ENCODE peak calls at places on chromosomes 11 and 22, in five cellular contexts. N is body of pancreas, F is sigmoid colon, M is HCT116, O is transverse colon. Z is an unnamed sample. For H3K4me1 and H3K27me3, the result is how much of the 10 kb centered on the place peaks cover.

GRCh38 chr11:101862410-101863233 is 52.2 kb upstream of the CEP126 start:
- DNase-seq in O (peak), F (no peak), M (peak), N (peak), Z (no peak)

GRCh38 chr11:62552465-62552782 is 5.8 kb upstream of the AHNAK start:
- DNase-seq in F (peak), N (no peak), O (no peak), M (no peak), Z (peak)

GRCh38 chr11:72974487-72975205 is 160.4 kb downstream of the ATG16L2 start:
- DNase-seq in O (no peak), F (no peak), N (no peak), M (no peak), Z (no peak)

GRCh38 chr11:126415669-126416420 is 60.4 kb downstream of the ST3GAL4 start:
- DNase-seq in M (no peak), F (peak), N (peak), O (peak), Z (peak)

GRCh38 chr11:134624166-134624920 is 212.3 kb upstream of the B3GAT1 start:
- DNase-seq in O (no peak), N (no peak), M (no peak), F (no peak), Z (no peak)

GRCh38 chr11:130431337-130431773 is 2.9 kb upstream of the ADAMTS8 start:
- DNase-seq in M (peak), F (peak), O (peak), N (peak), Z (peak)

GRCh38 chr22:39952347-39952746 is 7.8 kb upstream of the TMA7B start:
- DNase-seq in O (no peak), N (no peak), M (no peak), F (no peak), Z (no peak)

GRCh38 chr11:116278076-116278475 is 494.7 kb downstream of the BUD13 start:
- DNase-seq in F (no peak), O (no peak), M (no peak), N (no peak), Z (no peak)

GRCh38 chr22:29327089-29327764 is 11.7 kb upstream of the RASL10A start:
- DNase-seq in M (no peak), N (no peak), O (no peak), F (no peak), Z (no peak)

DNA sequence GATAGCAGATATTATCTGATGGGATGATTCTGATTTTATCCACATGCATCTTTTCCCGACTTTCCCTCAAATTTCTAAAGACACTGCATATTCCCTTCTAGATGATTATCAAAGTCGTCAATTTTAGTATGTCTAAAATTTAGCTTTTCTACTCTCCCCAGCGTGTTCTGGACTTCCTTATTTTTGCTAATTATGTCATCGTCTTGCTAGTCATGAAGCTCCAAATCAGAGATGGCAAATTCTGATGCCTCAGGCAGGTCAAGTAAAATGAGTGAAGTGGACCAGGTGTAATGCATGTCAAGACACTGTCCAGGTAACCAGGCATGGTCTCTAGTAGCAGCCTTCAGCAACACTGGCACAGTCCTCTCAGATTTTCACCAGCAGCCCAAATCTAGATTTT is 10.4 kb downstream of the HSD17B12 start:
- DNase-seq in M (no peak), N (no peak), O (no peak), F (no peak), Z (no peak)
- H3K4me1 ChIP-seq in M (under half), N (under half), O (under half), F (under half), Z (half or more)

GRCh38 chr11:20035701-20036601 is 124.3 kb downstream of the DBX1 start:
- DNase-seq in M (no peak), F (no peak), N (no peak), O (no peak), Z (no peak)
- TF ChIP-seq CTCF in M (no peak), F (no peak), N (no peak), O (no peak), Z (no peak)

GRCh38 chr11:114082767-114083181 is 23.3 kb downstream of the ZBTB16 start:
- DNase-seq in N (peak), M (no peak), F (peak), O (no peak), Z (peak)
- H3K27me3 ChIP-seq in N (under half), M (under half), F (under half), O (under half), Z (under half)

GRCh38 chr22:32410459-32410858 is 1.6 kb downstream of the RTCB start:
- DNase-seq in F (no peak), O (no peak), N (no peak), M (no peak), Z (no peak)

GRCh38 chr22:32409977-32410376 is 2.1 kb downstream of the RTCB start:
- DNase-seq in F (no peak), M (no peak), N (no peak), O (peak), Z (no peak)

GRCh38 chr22:32407936-32408335 is 4.1 kb downstream of the RTCB start:
- DNase-seq in F (no peak), M (no peak), N (no peak), O (peak), Z (no peak)

GRCh38 chr22:32411388-32411787 is 659 bp downstream of the RTCB start:
- DNase-seq in N (no peak), O (peak), M (no peak), F (no peak), Z (no peak)

DNA sequence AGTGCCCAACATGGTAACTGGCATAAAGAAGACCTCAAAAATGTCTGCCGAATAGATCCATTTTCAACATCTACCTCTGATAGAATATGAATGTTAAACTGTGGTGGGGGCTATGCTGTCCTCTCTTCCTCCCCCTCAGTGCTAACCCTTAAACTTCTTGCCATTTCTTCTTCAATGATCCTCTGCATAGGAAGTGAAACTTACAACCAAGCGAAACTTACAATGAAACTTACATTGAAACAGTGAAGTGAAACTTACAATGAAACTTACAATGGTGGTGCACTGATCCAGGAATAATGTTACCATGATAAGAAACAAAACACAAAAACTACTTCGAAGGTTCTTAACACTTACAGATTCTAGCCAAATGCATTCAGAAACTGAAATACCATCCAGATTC is 4.7 kb downstream of the RTCB start:
- DNase-seq in F (no peak), N (no peak), M (no peak), O (no peak), Z (no peak)
- H3K4me1 ChIP-seq in F (under half), N (under half), M (under half), O (under half), Z (under half)

Z was measured in left ventricle myocardium inferior.